ENCODE peak calls at places on chromosomes 1 and 21, in ten cellular contexts. H is HCT116; C is colonic mucosa; Z is cardiac muscle cell; G is foreskin fibroblast; W is hepatocyte; E is psoas muscle; Y is cardiac fibroblast; T is CD8-positive, alpha-beta memory T cell; M is brain microvascular endothelial cell. V is an unnamed sample.

GRCh38 chr1:220274122-220274855 is 2.0 kb upstream of the RAB3GAP2 start:
- DNase-seq in M (no peak), C (no peak), T (no peak), G (peak), Z (peak), H (no peak), W (no peak), Y (peak), E (no peak), V (no peak)

GRCh38 chr21:19458295-19458694 is 1054.7 kb upstream of the TMPRSS15 start:
- DNase-seq in Z (no peak), T (no peak), M (no peak), E (no peak), Y (no peak), W (no peak), H (no peak), G (no peak), C (no peak), V (no peak)

GRCh38 chr1:151166506-151166956 is 587 bp downstream of the SCNM1 start:
- DNase-seq in W (peak), E (no peak), T (no peak), Y (peak), M (peak), H (no peak), G (peak), Z (peak), C (no peak), V (no peak)

GRCh38 chr1:72485786-72486185 is 203.4 kb upstream of the NEGR1 start:
- DNase-seq in Z (peak), Y (peak), T (no peak), M (no peak), E (no peak), G (peak), W (peak), C (no peak), H (no peak), V (no peak)

GRCh38 chr1:59171788-59172187 is 125.1 kb upstream of the FGGY start:
- DNase-seq in Z (no peak), T (no peak), E (no peak), G (peak), H (no peak), Y (no peak), M (no peak), W (no peak), C (no peak), V (no peak)

GRCh38 chr1:163035791-163036249 is 33.3 kb upstream of the RGS4 start:
- DNase-seq in C (no peak), H (peak), E (no peak), Z (peak), G (peak), M (peak), W (no peak), T (no peak), Y (peak), V (no peak)

GRCh38 chr1:56688522-56689026 is 43.5 kb downstream of the PRKAA2 start:
- DNase-seq in H (peak), W (peak), C (no peak), Y (peak), Z (peak), M (peak), T (no peak), E (no peak), G (peak), V (no peak)

GRCh38 chr1:110557481-110557880 is 38.5 kb upstream of the KCNA10 start:
- DNase-seq in T (no peak), Y (no peak), H (no peak), M (no peak), C (no peak), W (no peak), Z (no peak), E (no peak), G (no peak), V (no peak)

GRCh38 chr1:112866151-112866550 is 89.8 kb downstream of the SLC16A1 start:
- DNase-seq in T (no peak), C (no peak), E (no peak), W (peak), Y (peak), M (peak), Z (peak), G (peak), H (no peak), V (no peak)

GRCh38 chr1:50521703-50522102 is 98.5 kb upstream of the DMRTA2 start:
- DNase-seq in G (no peak), W (no peak), T (no peak), C (no peak), Y (no peak), M (no peak), E (no peak), Z (no peak), H (no peak), V (no peak)

GRCh38 chr1:66752000-66752592 is at the start of gene DYNLT5:
- DNase-seq in Y (peak), E (peak), M (peak), G (peak), T (no peak), Z (peak), W (peak), C (peak), H (no peak), V (no peak)

GRCh38 chr1:101238041-101238515 is 1.3 kb downstream of the S1PR1 start:
- DNase-seq in C (no peak), W (no peak), Z (no peak), E (no peak), T (peak), M (no peak), Y (no peak), G (no peak), H (no peak), V (no peak)

GRCh38 chr21:26732442-26733221 is 112.6 kb downstream of the ADAMTS1 start:
- DNase-seq in W (peak), Y (peak), M (peak), G (peak), C (peak), H (no peak), T (no peak), Z (peak), E (peak), V (peak)

GRCh38 chr21:30695956-30696355 is 22.6 kb downstream of the KRTAP21-3 start:
- DNase-seq in W (no peak), Z (no peak), T (no peak), Y (no peak), H (no peak), E (no peak), M (no peak), C (no peak), G (no peak), V (peak)

GRCh38 chr1:64898107-64898861 is 68.1 kb downstream of the JAK1 start:
- DNase-seq in C (peak), H (peak), G (peak), W (peak), Y (peak), T (no peak), M (peak), E (peak), Z (peak), V (no peak)

GRCh38 chr1:228455715-228456114 is 31.5 kb upstream of the RNF187 start:
- DNase-seq in E (no peak), T (no peak), C (no peak), G (peak), W (no peak), Z (peak), H (no peak), Y (peak), M (no peak), V (no peak)

GRCh38 chr1:221809101-221810029 is 67.5 kb upstream of the DUSP10 start:
- DNase-seq in W (no peak), H (no peak), C (no peak), Y (no peak), T (no peak), E (no peak), Z (no peak), M (no peak), G (no peak), V (peak)

GRCh38 chr21:25682382-25682781 is 43.3 kb downstream of the JAM2 start:
- DNase-seq in E (no peak), M (no peak), G (no peak), Z (no peak), W (no peak), C (no peak), Y (no peak), H (no peak), T (no peak), V (no peak)

GRCh38 chr1:12548279-12549105 is 69.5 kb downstream of the DHRS3 start:
- DNase-seq in W (no peak), C (no peak), G (no peak), Z (no peak), E (no peak), M (no peak), T (no peak), H (no peak), Y (no peak), V (no peak)

GRCh38 chr1:230310381-230311163 is 115.6 kb downstream of the PGBD5 start:
- DNase-seq in E (peak), W (peak), Z (peak), G (peak), H (peak), C (peak), Y (peak), T (peak), M (peak), V (peak)

GRCh38 chr1:108829498-108829916 is 27.4 kb downstream of the AKNAD1 start:
- DNase-seq in C (no peak), G (peak), W (no peak), E (peak), Z (no peak), H (no peak), T (no peak), Y (no peak), M (peak), V (no peak)
- H3K4me3 ChIP-seq in C (no peak), G (peak), W (no peak), E (no peak), Z (no peak), H (no peak), T (no peak), Y (no peak), M (no peak), V (no peak)

GRCh38 chr1:192553741-192554140 is 21.8 kb upstream of the RGS1 start:
- DNase-seq in E (no peak), M (no peak), Y (no peak), C (no peak), W (no peak), T (no peak), G (no peak), H (no peak), Z (no peak), V (no peak)

GRCh38 chr1:192557841-192558595 is 17.6 kb upstream of the RGS1 start:
- DNase-seq in H (no peak), C (no peak), Z (no peak), W (no peak), M (peak), G (peak), E (no peak), Y (no peak), T (no peak), V (no peak)

GRCh38 chr1:192552619-192553225 is 22.9 kb upstream of the RGS1 start:
- DNase-seq in W (no peak), E (no peak), T (peak), Z (no peak), H (no peak), Y (no peak), G (no peak), C (no peak), M (no peak), V (no peak)

GRCh38 chr1:192554904-192555303 is 20.7 kb upstream of the RGS1 start:
- DNase-seq in Y (no peak), H (no peak), T (no peak), E (no peak), C (no peak), M (no peak), Z (no peak), G (no peak), W (no peak), V (no peak)

GRCh38 chr1:192555399-192555798 is 20.2 kb upstream of the RGS1 start:
- DNase-seq in T (no peak), M (no peak), G (no peak), Y (no peak), Z (no peak), H (no peak), E (no peak), W (no peak), C (no peak), V (no peak)
- H3K4me3 ChIP-seq in T (no peak), M (no peak), G (no peak), Y (no peak), Z (no peak), H (no peak), E (no peak), W (no peak), C (no peak), V (no peak)

DNA sequence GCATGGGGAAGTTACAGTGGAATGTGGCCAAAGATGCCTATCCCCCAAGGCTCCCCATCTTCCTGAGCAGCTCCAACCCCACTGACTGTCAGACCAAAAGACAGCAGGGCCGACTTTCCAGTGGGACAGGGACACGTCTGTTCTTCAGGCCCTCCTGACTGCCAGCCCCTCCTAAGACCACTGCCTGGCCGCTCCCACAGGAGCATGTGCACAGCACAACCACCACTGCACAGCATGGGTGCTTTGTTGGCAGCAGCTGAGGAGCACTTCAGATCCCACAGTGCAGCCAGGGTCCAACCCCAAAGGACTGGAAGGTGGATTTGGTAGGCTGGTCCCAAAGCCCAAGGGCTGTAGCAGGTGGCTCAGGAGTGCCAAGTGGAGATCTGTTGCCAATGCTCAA is 648.3 kb upstream of the BRINP3 start:
- DNase-seq in C (no peak), T (no peak), G (no peak), M (no peak), H (no peak), Z (no peak), E (no peak), W (no peak), Y (no peak), V (no peak)
- H3K4me3 ChIP-seq in C (no peak), T (no peak), G (no peak), M (no peak), H (no peak), Z (no peak), E (no peak), W (no peak), Y (no peak), V (no peak)

GRCh38 chr1:15383810-15384209 is 25.9 kb upstream of the EFHD2 start:
- DNase-seq in M (no peak), E (no peak), C (no peak), T (no peak), W (no peak), Y (no peak), G (no peak), Z (no peak), H (no peak), V (no peak)

GRCh38 chr1:15388201-15388880 is 21.3 kb upstream of the EFHD2 start:
- DNase-seq in G (no peak), Y (no peak), W (no peak), C (no peak), H (no peak), M (no peak), T (no peak), E (no peak), Z (no peak), V (no peak)

GRCh38 chr1:15384301-15384901 is 25.3 kb upstream of the EFHD2 start:
- DNase-seq in M (no peak), C (no peak), H (no peak), Z (peak), T (no peak), Y (no peak), E (no peak), G (peak), W (no peak), V (no peak)

GRCh38 chr1:15385420-15385819 is 24.3 kb upstream of the EFHD2 start:
- DNase-seq in Z (no peak), E (no peak), W (no peak), T (no peak), C (no peak), Y (no peak), M (no peak), G (no peak), H (no peak), V (no peak)

DNA sequence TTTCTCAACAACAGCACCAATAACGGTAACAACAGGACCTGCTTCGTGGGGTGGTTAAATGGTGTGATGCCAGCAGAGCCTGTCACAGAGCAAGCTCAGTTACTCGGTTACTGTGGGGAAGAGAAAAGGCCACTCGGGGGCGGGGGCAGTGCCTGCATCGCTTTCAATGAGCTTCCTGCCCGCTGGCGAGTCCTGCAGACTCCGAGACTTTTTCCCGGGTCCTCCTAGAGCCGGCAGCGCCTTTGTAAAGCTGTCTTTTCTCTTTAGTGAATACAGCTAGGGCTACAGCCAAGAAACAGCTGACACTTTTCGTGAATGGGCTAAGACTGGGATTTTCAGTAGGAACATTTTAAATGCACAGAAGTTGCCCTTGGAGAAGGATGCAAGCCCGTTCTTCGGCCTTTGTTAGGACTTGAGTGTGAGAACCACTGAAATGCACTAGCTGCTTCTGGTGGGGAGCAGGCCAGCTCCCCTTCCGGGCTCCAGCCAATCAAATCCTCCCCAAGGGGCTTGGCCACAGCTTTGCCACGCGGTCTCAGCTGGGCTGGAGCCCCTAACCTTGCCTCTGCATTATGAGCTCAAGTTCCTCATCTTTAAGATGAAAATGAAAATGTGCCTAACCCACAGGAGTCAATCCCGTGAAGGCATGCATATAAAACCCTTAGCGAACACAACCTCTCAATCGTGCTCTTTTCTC is 23.4 kb upstream of the EFHD2 start:
- DNase-seq in G (peak), T (no peak), Y (no peak), C (no peak), Z (no peak), M (no peak), W (no peak), E (no peak), H (no peak), V (no peak)
- H3K4me3 ChIP-seq in G (no peak), T (no peak), Y (no peak), C (no peak), Z (no peak), M (peak), W (no peak), E (no peak), H (no peak), V (no peak)

GRCh38 chr1:218357893-218358232 is 12.7 kb downstream of the TGFB2 start:
- DNase-seq in T (no peak), Z (peak), H (no peak), C (no peak), G (no peak), W (no peak), Y (no peak), M (no peak), E (no peak), V (no peak)
- H3K4me3 ChIP-seq in T (no peak), Z (no peak), H (no peak), C (no peak), G (no peak), W (no peak), Y (no peak), M (no peak), E (peak), V (no peak)

DNA sequence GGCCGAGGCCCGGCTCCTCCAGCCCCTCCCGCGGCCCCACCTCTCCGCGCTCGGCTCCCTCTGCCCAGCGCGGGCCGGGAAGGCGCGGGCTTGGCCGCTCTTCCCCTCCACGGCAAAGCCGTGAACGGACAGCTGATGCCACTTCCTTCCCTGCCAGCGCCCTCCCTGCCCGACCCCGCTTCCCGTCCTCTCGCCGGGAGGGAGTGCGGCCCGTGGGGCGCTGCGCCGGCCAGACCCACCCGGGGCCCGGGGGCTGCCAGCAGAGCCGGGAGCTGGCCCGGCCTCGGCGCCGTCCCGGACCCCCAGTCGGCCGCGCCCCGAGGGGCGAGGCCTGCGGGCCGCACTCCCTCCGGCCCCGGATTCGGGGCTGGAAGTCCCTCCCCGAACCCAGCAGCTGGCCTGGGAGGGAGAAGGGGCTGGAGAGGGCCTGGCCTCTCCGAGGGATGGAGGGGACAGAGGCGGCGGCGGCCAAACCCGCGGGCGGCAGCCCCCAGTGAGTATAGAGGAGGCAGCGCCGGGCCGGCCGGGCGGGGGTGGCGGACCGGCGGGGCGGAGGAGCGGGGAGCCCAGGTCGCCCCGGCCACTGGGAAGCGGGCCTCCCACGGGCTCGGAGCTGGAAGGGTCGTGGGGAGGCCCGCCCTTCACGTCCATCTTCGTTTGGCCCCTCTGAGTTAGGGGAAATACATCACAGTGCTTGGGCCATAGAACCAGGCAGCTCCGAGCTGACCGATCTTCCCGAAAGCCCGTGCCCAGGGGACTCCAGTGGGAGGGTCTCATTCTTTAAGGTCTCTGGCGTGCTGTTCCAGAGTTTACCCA is at the start of gene KIAA1614:
- DNase-seq in W (peak), G (peak), C (no peak), M (no peak), Z (peak), H (no peak), Y (peak), E (peak), T (no peak), V (no peak)
- H3K4me3 ChIP-seq in W (peak), G (peak), C (peak), M (peak), Z (peak), H (no peak), Y (peak), E (peak), T (no peak), V (no peak)

DNA sequence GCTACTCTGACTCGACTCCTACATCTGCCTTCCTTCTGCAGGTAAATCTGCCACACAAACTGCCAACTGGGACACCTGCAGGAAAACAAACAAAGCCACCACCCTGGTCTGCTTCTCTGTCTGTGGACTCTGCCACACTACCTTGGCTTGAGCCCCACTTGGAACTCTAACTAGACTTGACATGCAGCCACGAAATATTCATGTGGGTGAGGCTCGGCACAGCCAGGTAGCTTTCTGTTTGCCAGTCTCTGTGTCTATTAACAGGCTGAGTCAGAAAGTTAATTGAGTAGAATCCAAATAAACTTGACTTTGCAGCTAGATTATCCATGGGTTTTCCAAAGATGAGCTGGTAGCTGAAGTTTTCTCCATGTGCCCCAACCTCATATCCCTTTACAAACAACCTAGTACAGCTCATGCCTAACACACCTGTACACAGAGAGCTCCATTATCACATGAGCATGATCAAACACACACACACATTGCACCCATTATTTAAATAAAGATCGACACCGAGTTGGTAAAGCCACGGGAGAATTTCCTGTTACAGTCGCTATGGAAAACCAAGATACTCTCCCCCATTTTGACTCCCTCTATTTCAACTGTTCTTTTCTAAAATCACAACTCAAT is 811 bp downstream of the C1orf116 start:
- DNase-seq in W (no peak), M (no peak), T (no peak), G (no peak), Y (no peak), C (peak), Z (no peak), E (no peak), H (no peak), V (no peak)
- H3K4me3 ChIP-seq in W (peak), M (no peak), T (no peak), G (no peak), Y (no peak), C (peak), Z (no peak), E (no peak), H (peak), V (no peak)

GRCh38 chr1:148264374-148265276 is 112.5 kb upstream of the NBPF11 start:
- DNase-seq in G (peak), Y (peak), H (peak), C (no peak), Z (peak), E (no peak), W (peak), T (no peak), M (peak), V (no peak)
- H3K4me3 ChIP-seq in G (no peak), Y (peak), H (peak), C (peak), Z (peak), E (no peak), W (peak), T (peak), M (peak), V (no peak)

GRCh38 chr1:1356796-1357401 is 1.5 kb downstream of the MXRA8 start:
- DNase-seq in H (no peak), M (no peak), Y (no peak), T (no peak), G (peak), W (no peak), C (no peak), Z (no peak), E (peak), V (no peak)
- H3K4me3 ChIP-seq in H (no peak), M (peak), Y (peak), T (no peak), G (peak), W (peak), C (peak), Z (no peak), E (peak), V (no peak)